ENCODE peak calls at places on chromosome 10, in nine cellular contexts. D is pancreas, L is NCI-H2029, V is NCI-H2081 treated with DMSO at 0.1 percent for 48 hours, S is breast epithelium, K is NCI-H2171, R is upper lobe of right lung, E is PC-9, F is endothelial cell. W is an unnamed sample.

GRCh38 chr10:35889226-35889625 is 247.1 kb upstream of the FZD8 start:
- DNase-seq in K (no peak), V (no peak), R (no peak), L (no peak), F (no peak), S (no peak), D (no peak), E (no peak), W (no peak)

GRCh38 chr10:6920072-6921019 is 340.3 kb upstream of the PRKCQ start:
- DNase-seq in E (peak), K (no peak), S (peak), R (peak), D (peak), L (no peak), F (peak), V (peak), W (no peak)

GRCh38 chr10:100025528-100026070 is 15.9 kb upstream of the DNMBP start:
- DNase-seq in E (no peak), S (no peak), L (peak), F (no peak), D (no peak), R (no peak), V (no peak), K (peak), W (peak)

GRCh38 chr10:84537447-84537931 is 209.1 kb downstream of the CCSER2 start:
- DNase-seq in F (peak), L (peak), K (peak), R (no peak), D (no peak), E (peak), S (no peak), V (no peak), W (peak)

GRCh38 chr10:101400529-101400928 is 46.6 kb downstream of the BTRC start:
- DNase-seq in L (no peak), R (no peak), V (no peak), D (no peak), K (no peak), F (no peak), S (no peak), E (no peak), W (no peak)

GRCh38 chr10:7756360-7756992 is 31.3 kb downstream of the KIN start:
- DNase-seq in L (peak), F (peak), K (no peak), D (no peak), S (no peak), R (no peak), V (no peak), E (peak), W (no peak)

GRCh38 chr10:125149278-125150047 is 10.9 kb downstream of the CTBP2 start:
- DNase-seq in F (no peak), E (no peak), R (no peak), L (peak), K (peak), D (no peak), V (peak), S (no peak), W (no peak)

GRCh38 chr10:33353853-33354252 is 19.4 kb upstream of the NRP1 start:
- DNase-seq in E (no peak), V (no peak), R (no peak), S (no peak), F (no peak), K (no peak), L (no peak), D (no peak), W (no peak)

GRCh38 chr10:102334106-102334505 is 61.4 kb upstream of the NFKB2 start:
- DNase-seq in E (no peak), R (peak), K (no peak), D (no peak), L (no peak), F (no peak), V (no peak), S (no peak), W (no peak)

GRCh38 chr10:9579110-9579705 is 1438.5 kb upstream of the CELF2 start:
- DNase-seq in R (no peak), F (no peak), S (no peak), K (no peak), V (no peak), E (no peak), D (no peak), L (no peak), W (no peak)

GRCh38 chr10:97889461-97890265 is 40.0 kb downstream of the GOLGA7B start:
- DNase-seq in S (no peak), V (no peak), F (no peak), K (no peak), E (peak), R (peak), L (peak), D (no peak), W (peak)

GRCh38 chr10:45040921-45041320 is 40.2 kb downstream of the ZNF22 start:
- DNase-seq in D (no peak), F (no peak), V (no peak), L (no peak), K (no peak), S (no peak), E (no peak), R (no peak), W (no peak)

GRCh38 chr10:132158122-132158741 is 28.5 kb upstream of the DPYSL4 start:
- DNase-seq in V (no peak), E (no peak), K (no peak), S (no peak), L (no peak), R (no peak), F (no peak), D (peak), W (no peak)

GRCh38 chr10:34612446-34612845 is 202.7 kb downstream of the PARD3 start:
- DNase-seq in K (no peak), S (no peak), E (no peak), R (no peak), F (no peak), V (no peak), D (no peak), L (no peak), W (no peak)

GRCh38 chr10:72637398-72637857 is 11.5 kb upstream of the MICU1 start:
- DNase-seq in S (no peak), L (no peak), V (no peak), E (peak), D (no peak), K (no peak), F (no peak), R (no peak), W (no peak)

GRCh38 chr10:117408436-117409384 is 33.5 kb upstream of the PDZD8 start:
- DNase-seq in V (no peak), E (no peak), R (no peak), L (no peak), F (no peak), D (no peak), K (no peak), S (no peak), W (no peak)

GRCh38 chr10:95069286-95069685 is at the start of gene CYP2C8:
- DNase-seq in S (no peak), R (no peak), E (no peak), D (no peak), K (no peak), L (no peak), V (no peak), F (no peak), W (no peak)

GRCh38 chr10:106182542-106182941 is 982.0 kb downstream of the SORCS1 start:
- DNase-seq in E (no peak), R (no peak), D (no peak), S (no peak), K (no peak), V (no peak), F (no peak), L (no peak), W (no peak)

GRCh38 chr10:13526952-13527863 is 1.6 kb downstream of the BEND7 start:
- DNase-seq in L (no peak), E (no peak), K (no peak), F (no peak), R (no peak), D (no peak), V (no peak), S (no peak), W (no peak)

GRCh38 chr10:44012921-44013320 is 364.2 kb upstream of the ZNF32 start:
- DNase-seq in K (no peak), L (no peak), D (no peak), R (no peak), E (no peak), S (no peak), F (no peak), V (no peak), W (no peak)

GRCh38 chr10:43204394-43204942 is 62.4 kb downstream of the RASGEF1A start:
- DNase-seq in D (peak), S (peak), R (no peak), E (no peak), K (no peak), F (peak), L (no peak), V (no peak), W (no peak)

GRCh38 chr10:101133489-101134298 is 2.6 kb downstream of the TLX1 start:
- DNase-seq in R (no peak), V (no peak), K (no peak), D (peak), S (no peak), F (no peak), L (no peak), E (no peak), W (no peak)

GRCh38 chr10:20817646-20818045 is 79.5 kb downstream of the NEBL start:
- DNase-seq in S (no peak), V (no peak), L (no peak), E (no peak), D (no peak), F (no peak), R (no peak), K (no peak), W (no peak)

GRCh38 chr10:75765705-75766104 is 334.3 kb downstream of the LRMDA start:
- DNase-seq in K (no peak), E (no peak), V (no peak), S (no peak), F (no peak), D (no peak), L (no peak), R (no peak), W (no peak)

GRCh38 chr10:76523798-76524231 is 1092.4 kb downstream of the LRMDA start:
- DNase-seq in K (no peak), R (no peak), D (no peak), E (no peak), L (no peak), F (no peak), S (no peak), V (no peak), W (no peak)

GRCh38 chr10:110426294-110427153 is 71.2 kb upstream of the DUSP5 start:
- DNase-seq in K (no peak), R (peak), D (no peak), S (no peak), E (no peak), L (no peak), V (no peak), F (no peak), W (no peak)

GRCh38 chr10:114311496-114312195 is 72.6 kb downstream of the VWA2 start:
- DNase-seq in K (no peak), E (no peak), F (no peak), S (peak), V (no peak), R (peak), D (peak), L (no peak), W (no peak)

GRCh38 chr10:127945335-127945734 is 38.4 kb downstream of the PTPRE start:
- DNase-seq in D (no peak), S (no peak), L (peak), E (peak), K (peak), F (no peak), V (no peak), R (no peak), W (no peak)

GRCh38 chr10:109875828-109876821 is 47.2 kb downstream of the XPNPEP1 start:
- DNase-seq in S (no peak), F (no peak), L (no peak), E (no peak), K (no peak), D (no peak), R (no peak), V (no peak), W (no peak)

GRCh38 chr10:114374141-114374791 is 30.0 kb downstream of the AFAP1L2 start:
- DNase-seq in R (no peak), L (no peak), S (no peak), V (no peak), K (no peak), D (no peak), E (no peak), F (no peak), W (no peak)

GRCh38 chr10:73887038-73888015 is 13.0 kb upstream of the CAMK2G start:
- DNase-seq in K (peak), L (no peak), E (peak), F (peak), S (peak), D (peak), R (peak), V (no peak), W (peak)

GRCh38 chr10:86900955-86901354 is 56.5 kb downstream of the MMRN2 start:
- DNase-seq in V (no peak), R (peak), F (no peak), E (no peak), K (no peak), S (peak), D (peak), L (no peak), W (no peak)

GRCh38 chr10:132931258-132931657 is 11.1 kb downstream of the CFAP46 start:
- DNase-seq in S (no peak), R (peak), D (no peak), V (no peak), L (no peak), E (no peak), F (no peak), K (no peak), W (no peak)

GRCh38 chr10:132449051-132449825 is 52.2 kb downstream of the PWWP2B start:
- DNase-seq in L (no peak), V (no peak), D (peak), R (peak), S (no peak), K (no peak), E (no peak), F (no peak), W (no peak)

GRCh38 chr10:126177414-126178030 is 210.8 kb downstream of the ADAM12 start:
- DNase-seq in L (no peak), F (no peak), V (no peak), D (no peak), E (no peak), R (no peak), K (no peak), S (no peak), W (no peak)